ENCODE peak calls at places on chromosomes 3 and 15, in five cellular contexts. M, I, L, A and J are unnamed samples.

GRCh38 chr3:33299395-33300081 is 22.3 kb downstream of the FBXL2 start:
- DNase-seq in M (peak; percentile 13), I (peak; percentile 90), L (no peak), A (no peak), J (no peak)

GRCh38 chr3:53709856-53710674 is 136.2 kb downstream of the CHDH start:
- DNase-seq in M (peak; percentile 49), I (peak; percentile 65), L (peak; percentile 90), A (peak; percentile 50), J (peak; percentile 59)

GRCh38 chr3:160331127-160331937 is 67.7 kb downstream of the IFT80 start:
- DNase-seq in M (peak; percentile 8), I (peak; percentile 29), L (no peak), A (peak; percentile 86), J (no peak)

GRCh38 chr3:192188218-192188835 is 539.0 kb downstream of the FGF12 start:
- DNase-seq in M (peak; percentile 21), I (peak; percentile 47), L (peak; percentile 26), A (peak; percentile 33), J (peak; percentile 27)

GRCh38 chr3:157494581-157495281 is 8.5 kb downstream of the VEPH1 start:
- DNase-seq in M (no peak), I (no peak), L (no peak), A (no peak), J (no peak)

GRCh38 chr15:89747708-89748682 is 3.1 kb downstream of the MESP1 start:
- DNase-seq in M (no peak), I (no peak), L (no peak), A (no peak), J (no peak)

GRCh38 chr15:90884719-90885431 is 571 bp downstream of the FES start:
- DNase-seq in M (no peak), I (no peak), L (no peak), A (no peak), J (no peak)

GRCh38 chr15:41492597-41493204 is 973 bp upstream of the ITPKA start:
- DNase-seq in M (no peak), I (no peak), L (no peak), A (no peak), J (no peak)

GRCh38 chr3:113002676-113003075 is 11.9 kb downstream of the GTPBP8 start:
- DNase-seq in M (no peak), I (no peak), L (no peak), A (no peak), J (no peak)

GRCh38 chr3:178005961-178006360 is 530.3 kb upstream of the KCNMB2 start:
- DNase-seq in M (no peak), I (no peak), L (no peak), A (no peak), J (no peak)

GRCh38 chr3:37765591-37766219 is 96.0 kb upstream of the CTDSPL start:
- DNase-seq in M (no peak), I (no peak), L (no peak), A (no peak), J (peak; percentile 37)

GRCh38 chr15:42784705-42785104 is 47.8 kb upstream of the CDAN1 start:
- DNase-seq in M (no peak), I (no peak), L (no peak), A (no peak), J (no peak)

GRCh38 chr15:20357139-20358065 is 184.2 kb downstream of the GOLGA6L6 start:
- DNase-seq in M (no peak), I (no peak), L (no peak), A (no peak), J (no peak)

GRCh38 chr3:95408464-95408862 is 1345.6 kb downstream of the NSUN3 start:
- DNase-seq in M (no peak), I (no peak), L (no peak), A (no peak), J (no peak)

DNA sequence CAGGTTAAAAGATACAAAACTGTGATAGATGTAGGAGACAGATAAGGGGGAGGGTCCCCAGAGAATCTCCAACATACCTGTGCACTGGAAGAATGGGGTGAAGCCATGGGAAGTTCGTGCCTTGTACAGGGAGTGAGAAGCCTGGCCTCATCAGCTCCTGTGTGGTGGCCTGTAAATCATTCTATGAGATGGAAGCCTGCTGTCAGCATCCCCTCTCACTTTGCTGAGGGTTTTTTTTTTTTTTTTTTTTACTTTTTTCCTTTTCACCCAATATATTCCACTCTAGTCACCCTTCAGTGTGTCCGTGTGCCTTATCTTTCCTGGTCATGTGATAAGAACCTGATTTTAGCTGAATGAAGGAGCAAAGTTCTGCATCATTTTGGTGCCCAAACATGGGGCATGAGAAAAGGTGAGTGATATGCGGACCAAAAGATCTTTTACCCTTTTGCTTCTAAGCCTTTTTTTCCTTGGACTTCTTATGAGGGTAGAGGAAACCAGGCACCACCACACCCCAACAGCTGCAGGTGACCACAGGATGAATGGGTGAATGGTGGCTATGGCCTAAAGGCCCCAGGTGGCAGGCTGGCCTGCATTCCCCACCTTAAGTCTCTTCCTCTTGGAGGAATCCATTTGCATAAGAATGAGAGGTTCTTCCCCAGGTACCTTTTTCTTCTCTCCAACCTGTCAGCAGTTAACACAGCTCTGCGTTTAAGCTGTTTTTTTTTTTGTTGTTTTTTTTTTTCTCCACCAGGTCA is 1345.0 kb downstream of the NSUN3 start:
- DNase-seq in M (no peak), I (no peak), L (no peak), A (no peak), J (no peak)
- TF ChIP-seq REST in M (no peak), I (no peak), L (no peak), A (no peak), J (no peak)

DNA sequence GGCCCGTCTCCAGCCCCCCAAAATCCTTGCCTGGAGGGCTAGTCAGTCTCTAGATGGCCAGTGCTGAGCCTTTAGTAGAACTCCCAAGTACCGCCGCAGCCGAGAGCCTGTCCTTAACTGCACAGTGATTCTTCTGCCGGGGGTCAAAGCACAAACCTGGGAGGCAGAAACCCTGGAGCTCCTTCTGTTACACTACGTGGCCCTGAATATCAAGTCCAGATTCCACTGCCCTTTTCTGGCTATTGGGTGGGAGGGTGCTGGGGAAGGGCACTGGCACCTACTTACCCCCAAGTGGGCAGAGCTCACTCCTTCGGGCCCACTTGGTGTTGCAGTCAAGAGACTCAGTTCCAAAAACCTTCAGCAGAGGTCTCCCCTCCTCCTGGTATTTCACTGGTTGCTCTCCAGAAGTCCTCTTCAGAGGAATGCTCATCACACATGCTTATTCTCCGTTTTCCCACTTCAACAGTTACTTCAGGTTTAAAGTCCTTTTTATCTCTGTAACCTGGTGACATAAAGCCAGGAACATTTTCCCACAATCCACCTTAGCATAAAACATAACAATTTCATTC is 10.8 kb downstream of the PDHB start:
- DNase-seq in M (peak; percentile 7), I (no peak), L (no peak), A (peak; percentile 40), J (no peak)
- TF ChIP-seq REST in M (no peak), I (no peak), L (no peak), A (no peak), J (no peak)

DNA sequence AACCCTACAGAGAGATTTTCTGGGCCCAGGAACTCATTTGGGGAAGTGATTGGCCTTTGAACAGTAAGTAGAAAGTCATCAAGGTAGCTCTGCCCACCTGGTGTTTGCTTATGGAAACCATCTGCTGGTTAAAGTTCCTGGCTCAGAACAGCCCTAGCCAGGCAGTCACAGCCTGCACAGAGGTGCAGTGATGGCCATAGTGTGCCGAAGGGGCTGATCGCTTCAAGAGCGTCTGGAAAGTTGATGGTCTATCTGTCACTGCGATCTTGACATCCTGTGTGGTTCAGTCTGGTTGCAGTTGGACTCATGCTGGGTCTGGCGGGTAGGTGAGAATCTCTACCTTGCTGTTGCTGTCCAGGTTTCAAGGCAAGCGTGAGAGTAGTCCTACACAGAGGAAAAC is 151.6 kb downstream of the SLCO3A1 start:
- DNase-seq in M (no peak), I (no peak), L (no peak), A (no peak), J (no peak)
- TF ChIP-seq REST in M (no peak), I (no peak), L (no peak), A (no peak), J (no peak)

DNA sequence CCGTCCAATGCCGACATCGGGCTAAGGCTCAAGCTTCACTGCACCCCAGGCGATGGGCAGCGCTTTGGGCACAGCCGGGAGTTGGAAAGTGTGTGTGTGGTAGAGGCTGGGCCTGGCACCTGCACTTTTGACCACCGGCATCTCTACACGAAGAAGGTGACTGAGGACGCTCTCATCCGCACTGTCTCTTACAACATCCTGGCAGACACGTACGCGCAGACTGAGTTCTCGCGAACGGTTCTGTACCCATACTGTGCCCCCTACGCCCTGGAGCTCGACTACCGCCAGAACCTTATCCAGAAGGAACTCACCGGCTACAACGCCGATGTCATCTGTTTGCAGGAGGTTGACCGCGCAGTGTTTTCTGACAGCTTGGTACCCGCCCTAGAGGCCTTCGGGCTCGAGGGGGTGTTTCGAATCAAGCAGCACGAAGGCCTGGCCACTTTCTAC is 1.0 kb downstream of the PDE12 start:
- DNase-seq in M (peak; percentile 13), I (no peak), L (peak; percentile 40), A (peak; percentile 46), J (peak; percentile 32)
- TF ChIP-seq REST in M (no peak), I (no peak), L (no peak), A (no peak), J (no peak)

DNA sequence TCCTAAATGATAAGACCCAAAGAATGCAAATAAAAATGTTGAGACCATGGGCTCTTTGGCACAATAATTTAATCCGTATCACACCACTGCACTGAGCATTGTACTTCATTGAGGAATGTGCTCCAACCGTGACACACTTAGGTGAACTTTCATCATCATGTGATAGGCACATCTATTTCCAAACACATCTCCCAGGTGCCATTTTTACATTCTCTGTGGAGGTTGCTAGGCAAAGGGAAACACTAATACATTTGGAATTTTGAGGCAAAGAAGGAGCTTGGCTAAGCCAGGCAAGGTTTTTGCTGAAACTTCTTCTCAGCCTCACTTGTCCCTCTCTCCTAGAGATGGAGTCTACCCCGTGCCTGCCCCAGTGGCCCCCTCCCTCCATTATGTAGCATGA is 68.7 kb downstream of the LRTM1 start:
- DNase-seq in M (no peak), I (no peak), L (no peak), A (no peak), J (no peak)
- TF ChIP-seq REST in M (no peak), I (no peak), L (no peak), A (no peak), J (no peak)

GRCh38 chr3:61869378-61869777 is 308.0 kb downstream of the PTPRG start:
- DNase-seq in M (no peak), I (no peak), L (no peak), A (no peak), J (no peak)
- TF ChIP-seq REST in M (no peak), I (no peak), L (no peak), A (no peak), J (no peak)

GRCh38 chr3:114379266-114379665 is 85.4 kb downstream of the TIGIT start:
- DNase-seq in M (no peak), I (no peak), L (no peak), A (no peak), J (no peak)

GRCh38 chr3:114377426-114377825 is 83.6 kb downstream of the TIGIT start:
- DNase-seq in M (no peak), I (no peak), L (no peak), A (no peak), J (no peak)

GRCh38 chr3:114376516-114376915 is 82.7 kb downstream of the TIGIT start:
- DNase-seq in M (no peak), I (no peak), L (no peak), A (no peak), J (no peak)

GRCh38 chr3:114378760-114379159 is 84.9 kb downstream of the TIGIT start:
- DNase-seq in M (no peak), I (no peak), L (no peak), A (no peak), J (no peak)

GRCh38 chr3:114380233-114380645 is 86.4 kb downstream of the TIGIT start:
- DNase-seq in M (no peak), I (peak; percentile 44), L (no peak), A (no peak), J (no peak)
- TF ChIP-seq REST in M (no peak), I (no peak), L (no peak), A (no peak), J (no peak)